ENCODE peak calls at places on chromosomes 11 and 22, in five cellular contexts. One of them, this sample, is unnamed.

GRCh38 chr11:30282289-30282631 is 40.6 kb upstream of the ARL14EP start:
- DNase-seq in stomach: no peak
- DNase-seq in neural progenitor cell: no peak
- DNase-seq in Peyer's patch: no peak
- DNase-seq in ascending aorta: no peak
- DNase-seq in this sample: peak; percentile 9

GRCh38 chr11:36399745-36400144 is 103.7 kb downstream of the PRR5L start:
- DNase-seq in stomach: no peak
- DNase-seq in neural progenitor cell: no peak
- DNase-seq in Peyer's patch: peak; percentile 57
- DNase-seq in ascending aorta: no peak
- DNase-seq in this sample: no peak

GRCh38 chr11:94933225-94934130 is 39.9 kb downstream of the CWC15 start:
- DNase-seq in stomach: no peak
- DNase-seq in neural progenitor cell: no peak
- DNase-seq in Peyer's patch: no peak
- DNase-seq in ascending aorta: no peak
- DNase-seq in this sample: no peak

GRCh38 chr11:128359515-128359914 is 227.8 kb downstream of the ETS1 start:
- DNase-seq in stomach: no peak
- DNase-seq in neural progenitor cell: no peak
- DNase-seq in Peyer's patch: no peak
- DNase-seq in ascending aorta: no peak
- DNase-seq in this sample: no peak

GRCh38 chr22:43477966-43478365 is 66.2 kb downstream of the MPPED1 start:
- DNase-seq in stomach: no peak
- DNase-seq in neural progenitor cell: no peak
- DNase-seq in Peyer's patch: no peak
- DNase-seq in ascending aorta: no peak
- DNase-seq in this sample: no peak

GRCh38 chr11:95005642-95006041 is 19.4 kb upstream of the KDM4E start:
- DNase-seq in stomach: no peak
- DNase-seq in neural progenitor cell: no peak
- DNase-seq in Peyer's patch: no peak
- DNase-seq in ascending aorta: no peak
- DNase-seq in this sample: no peak

GRCh38 chr22:40247976-40248375 is 70.3 kb downstream of the TNRC6B start:
- DNase-seq in stomach: no peak
- DNase-seq in neural progenitor cell: no peak
- DNase-seq in Peyer's patch: no peak
- DNase-seq in ascending aorta: no peak
- DNase-seq in this sample: peak; percentile 63

GRCh38 chr11:47220401-47220821 is 5.6 kb downstream of the DDB2 start:
- DNase-seq in stomach: no peak
- DNase-seq in neural progenitor cell: no peak
- DNase-seq in Peyer's patch: no peak
- DNase-seq in ascending aorta: no peak
- DNase-seq in this sample: no peak

GRCh38 chr22:44394246-44395115 is 81.7 kb upstream of the SHISAL1 start:
- DNase-seq in stomach: no peak
- DNase-seq in neural progenitor cell: no peak
- DNase-seq in Peyer's patch: peak; percentile 19
- DNase-seq in ascending aorta: no peak
- DNase-seq in this sample: no peak

GRCh38 chr22:39309881-39310714 is 9.3 kb downstream of the RPL3 start:
- DNase-seq in stomach: no peak
- DNase-seq in neural progenitor cell: no peak
- DNase-seq in Peyer's patch: peak; percentile 45
- DNase-seq in ascending aorta: no peak
- DNase-seq in this sample: no peak

GRCh38 chr22:17788023-17788330 is 13.7 kb upstream of the BID start:
- DNase-seq in stomach: no peak
- DNase-seq in neural progenitor cell: no peak
- DNase-seq in Peyer's patch: no peak
- DNase-seq in ascending aorta: no peak
- DNase-seq in this sample: no peak

GRCh38 chr11:111561801-111562325 is 21.3 kb downstream of the LAYN start:
- DNase-seq in stomach: no peak
- DNase-seq in neural progenitor cell: no peak
- DNase-seq in Peyer's patch: no peak
- DNase-seq in ascending aorta: no peak
- DNase-seq in this sample: no peak

GRCh38 chr11:115929618-115930129 is 425.5 kb upstream of the CADM1 start:
- DNase-seq in stomach: no peak
- DNase-seq in neural progenitor cell: no peak
- DNase-seq in Peyer's patch: no peak
- DNase-seq in ascending aorta: no peak
- DNase-seq in this sample: no peak

GRCh38 chr11:47131136-47131535 is 45.5 kb downstream of the ARFGAP2 start:
- DNase-seq in stomach: no peak
- DNase-seq in neural progenitor cell: no peak
- DNase-seq in Peyer's patch: no peak
- DNase-seq in ascending aorta: no peak
- DNase-seq in this sample: no peak

GRCh38 chr11:114295676-114296081 is 520 bp upstream of the NNMT start:
- DNase-seq in stomach: no peak
- DNase-seq in neural progenitor cell: no peak
- DNase-seq in Peyer's patch: no peak
- DNase-seq in ascending aorta: no peak
- DNase-seq in this sample: no peak

GRCh38 chr22:33504941-33505647 is 415.2 kb downstream of the LARGE1 start:
- DNase-seq in stomach: no peak
- DNase-seq in neural progenitor cell: peak; percentile 12
- DNase-seq in Peyer's patch: no peak
- DNase-seq in ascending aorta: no peak
- DNase-seq in this sample: no peak

GRCh38 chr11:76664578-76665061 is 5.9 kb downstream of the LRRC32 start:
- DNase-seq in stomach: no peak
- DNase-seq in neural progenitor cell: no peak
- DNase-seq in Peyer's patch: peak; percentile 43
- DNase-seq in ascending aorta: no peak
- DNase-seq in this sample: no peak

GRCh38 chr11:61390161-61390560 is 2.2 kb upstream of the TMEM216 start:
- DNase-seq in stomach: no peak
- DNase-seq in neural progenitor cell: no peak
- DNase-seq in Peyer's patch: no peak
- DNase-seq in ascending aorta: no peak
- DNase-seq in this sample: no peak

GRCh38 chr22:18987765-18988164 is 51.7 kb upstream of the PRODH start:
- DNase-seq in stomach: no peak
- DNase-seq in neural progenitor cell: peak; percentile 62
- DNase-seq in Peyer's patch: peak; percentile 57
- DNase-seq in ascending aorta: no peak
- DNase-seq in this sample: no peak

GRCh38 chr11:32358729-32359128 is 76.6 kb downstream of the WT1 start:
- DNase-seq in stomach: no peak
- DNase-seq in neural progenitor cell: peak; percentile 48
- DNase-seq in Peyer's patch: no peak
- DNase-seq in ascending aorta: no peak
- DNase-seq in this sample: no peak

GRCh38 chr22:22187299-22187698 is 57.3 kb upstream of the VPREB1 start:
- DNase-seq in stomach: no peak
- DNase-seq in neural progenitor cell: no peak
- DNase-seq in Peyer's patch: no peak
- DNase-seq in ascending aorta: no peak
- DNase-seq in this sample: no peak

GRCh38 chr11:119722281-119722794 is 6.7 kb downstream of the NECTIN1 start:
- DNase-seq in stomach: peak; percentile 67
- DNase-seq in neural progenitor cell: no peak
- DNase-seq in Peyer's patch: no peak
- DNase-seq in ascending aorta: no peak
- DNase-seq in this sample: no peak

GRCh38 chr11:117091753-117092477 is 6.3 kb downstream of the SIK3 start:
- DNase-seq in stomach: no peak
- DNase-seq in neural progenitor cell: no peak
- DNase-seq in Peyer's patch: no peak
- DNase-seq in ascending aorta: no peak
- DNase-seq in this sample: no peak

GRCh38 chr22:44587004-44587793 is 89.2 kb upstream of the RTL6 start:
- DNase-seq in stomach: no peak
- DNase-seq in neural progenitor cell: peak; percentile 65
- DNase-seq in Peyer's patch: peak; percentile 39
- DNase-seq in ascending aorta: no peak
- DNase-seq in this sample: no peak

GRCh38 chr11:128155590-128155989 is 431.8 kb downstream of the ETS1 start:
- DNase-seq in stomach: no peak
- DNase-seq in neural progenitor cell: no peak
- DNase-seq in Peyer's patch: no peak
- DNase-seq in ascending aorta: no peak
- DNase-seq in this sample: no peak

DNA sequence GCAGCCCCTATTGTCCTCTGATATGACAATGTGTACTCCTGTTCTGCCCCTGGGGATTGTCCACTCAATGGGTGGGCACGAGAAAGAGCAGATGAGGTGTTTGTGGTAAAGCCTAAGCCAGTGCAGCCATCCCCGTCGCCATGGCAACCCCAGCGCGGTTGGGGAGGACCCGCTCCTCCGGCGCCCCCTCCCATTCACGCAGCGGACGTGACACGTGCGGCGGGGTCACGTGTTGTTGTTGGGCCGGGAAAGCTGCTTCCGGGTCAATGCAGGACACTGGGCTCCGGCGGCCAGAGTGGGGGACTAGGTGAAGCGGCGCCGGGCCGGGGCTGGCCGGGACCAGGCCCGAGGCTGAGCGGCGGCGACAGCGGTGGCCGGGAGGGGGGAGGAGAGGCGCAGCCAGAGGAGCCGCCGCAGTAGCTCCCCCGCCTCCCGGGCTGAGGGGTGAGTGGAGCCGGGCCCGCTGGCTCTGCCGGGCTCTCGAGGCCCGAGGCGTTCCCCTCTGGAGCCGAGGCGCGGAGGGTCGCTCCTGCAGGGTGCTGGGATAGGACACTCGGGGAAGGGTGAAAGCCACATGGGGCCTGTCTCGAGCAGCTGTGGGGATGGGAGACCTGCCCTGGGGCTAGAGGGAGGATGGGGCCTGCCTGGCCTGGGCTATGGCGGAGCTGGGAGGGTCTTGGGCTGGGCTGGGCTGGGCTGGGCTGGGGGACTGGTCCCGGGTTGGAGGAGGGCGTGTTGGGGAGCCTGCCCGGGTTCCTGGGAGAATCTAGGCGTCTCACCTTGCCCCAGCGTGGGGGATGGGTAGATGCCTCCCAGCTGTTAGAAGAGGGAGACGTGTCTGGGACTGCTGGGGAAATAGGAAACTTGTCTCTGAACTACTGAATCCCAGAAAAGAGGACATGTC is at the start of gene TBCEL:
- DNase-seq in stomach: peak; percentile 77
- DNase-seq in neural progenitor cell: peak; percentile 97
- DNase-seq in Peyer's patch: peak; percentile 81
- DNase-seq in ascending aorta: peak; percentile 44
- DNase-seq in this sample: peak; percentile 53
- H3K27ac ChIP-seq in stomach: peak within 1 kb of the TSS; percentile 83
- H3K27ac ChIP-seq in neural progenitor cell: no peak within 1 kb of the TSS
- H3K27ac ChIP-seq in Peyer's patch: peak within 1 kb of the TSS; percentile 17
- H3K27ac ChIP-seq in ascending aorta: peak within 1 kb of the TSS; percentile 32
- H3K27ac ChIP-seq in this sample: peak within 1 kb of the TSS; percentile 54

DNA sequence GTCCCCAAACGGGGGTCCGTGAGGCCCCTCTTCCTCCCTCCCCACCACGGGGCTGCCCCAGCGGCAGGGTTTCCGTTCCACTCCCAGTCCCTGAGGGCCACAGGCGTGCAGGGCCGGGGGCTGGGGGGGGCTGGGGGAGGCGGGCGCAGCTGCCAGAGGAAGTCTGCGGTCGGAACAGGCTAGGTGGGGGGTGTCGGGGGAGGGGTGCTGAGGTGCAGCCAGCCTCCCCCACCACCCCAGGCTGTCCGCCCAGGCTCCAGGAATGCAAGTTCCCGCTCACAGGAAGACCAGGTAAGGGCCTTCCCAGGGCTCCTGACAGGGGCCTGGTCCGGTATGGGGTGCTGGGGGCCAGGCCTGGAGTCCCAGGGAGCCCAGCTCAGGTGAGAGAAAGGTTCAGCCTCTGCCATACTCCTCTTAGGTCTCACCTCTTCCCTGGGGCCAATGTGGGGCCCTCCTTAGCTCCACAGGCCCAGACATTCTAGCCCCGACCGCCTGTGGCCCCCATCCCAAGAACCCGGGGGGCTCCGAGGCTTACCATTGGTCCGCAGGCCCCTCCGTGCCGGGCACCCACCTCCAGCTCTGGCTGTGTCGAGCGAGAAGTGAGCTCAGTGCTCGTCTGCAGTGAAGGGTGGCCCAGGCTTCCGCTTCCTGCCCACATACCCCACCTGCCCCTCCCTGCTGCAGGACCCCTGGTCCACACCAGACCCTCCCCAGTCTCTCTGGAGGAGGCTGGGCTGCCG is at the start of gene PTPRCAP:
- DNase-seq in stomach: peak; percentile 41
- DNase-seq in neural progenitor cell: no peak
- DNase-seq in Peyer's patch: no peak
- DNase-seq in ascending aorta: no peak
- DNase-seq in this sample: peak; percentile 71
- H3K4me3 ChIP-seq in stomach: peak within 1 kb of the TSS; percentile 45
- H3K4me3 ChIP-seq in neural progenitor cell: no peak within 1 kb of the TSS
- H3K4me3 ChIP-seq in Peyer's patch: peak within 1 kb of the TSS; percentile 49
- H3K4me3 ChIP-seq in ascending aorta: no peak within 1 kb of the TSS
- H3K4me3 ChIP-seq in this sample: peak within 1 kb of the TSS; percentile 94

DNA sequence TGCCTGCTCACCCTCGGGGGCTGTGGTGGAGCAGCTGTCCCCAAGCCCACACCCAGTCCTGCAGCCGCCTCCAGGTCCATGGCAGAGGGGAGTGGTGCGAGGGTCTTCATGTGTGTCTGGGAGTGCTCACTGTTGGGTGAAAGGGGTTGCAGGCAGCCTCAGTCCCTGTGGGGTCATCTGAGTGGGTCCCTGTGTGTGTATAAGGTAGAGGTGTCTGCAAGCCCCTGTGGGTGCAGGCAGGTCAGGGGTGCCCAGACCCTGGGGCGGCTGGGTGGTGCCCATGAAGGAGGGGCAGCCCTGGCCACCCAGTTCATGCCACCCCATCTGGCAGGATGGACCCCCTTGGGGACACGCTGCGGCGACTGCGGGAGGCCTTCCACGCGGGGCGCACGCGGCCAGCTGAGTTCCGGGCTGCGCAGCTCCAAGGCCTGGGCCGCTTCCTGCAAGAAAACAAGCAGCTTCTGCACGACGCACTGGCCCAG is 4.9 kb downstream of the ALDH3B1 start:
- DNase-seq in stomach: no peak
- DNase-seq in neural progenitor cell: no peak
- DNase-seq in Peyer's patch: no peak
- DNase-seq in ascending aorta: no peak
- DNase-seq in this sample: no peak
- H3K4me1 ChIP-seq in stomach: peaks cover 71% of the 10 kb centered on the region
- H3K4me1 ChIP-seq in neural progenitor cell: peaks cover 12% of the 10 kb centered on the region
- H3K4me1 ChIP-seq in Peyer's patch: peaks cover 4% of the 10 kb centered on the region
- H3K4me1 ChIP-seq in ascending aorta: peaks cover 24% of the 10 kb centered on the region
- H3K4me1 ChIP-seq in this sample: no peaks in the 10 kb centered on the region

GRCh38 chr11:66912963-66913362 is 45.2 kb downstream of the PC start:
- DNase-seq in stomach: no peak
- DNase-seq in neural progenitor cell: peak; percentile 75
- DNase-seq in Peyer's patch: no peak
- DNase-seq in ascending aorta: no peak
- DNase-seq in this sample: no peak

GRCh38 chr11:66912361-66912760 is 45.8 kb downstream of the PC start:
- DNase-seq in stomach: no peak
- DNase-seq in neural progenitor cell: no peak
- DNase-seq in Peyer's patch: no peak
- DNase-seq in ascending aorta: no peak
- DNase-seq in this sample: no peak

GRCh38 chr11:66914505-66914904 is 43.7 kb downstream of the PC start:
- DNase-seq in stomach: peak; percentile 65
- DNase-seq in neural progenitor cell: no peak
- DNase-seq in Peyer's patch: no peak
- DNase-seq in ascending aorta: no peak
- DNase-seq in this sample: no peak

GRCh38 chr11:66915866-66916265 is 42.3 kb downstream of the PC start:
- DNase-seq in stomach: no peak
- DNase-seq in neural progenitor cell: no peak
- DNase-seq in Peyer's patch: no peak
- DNase-seq in ascending aorta: no peak
- DNase-seq in this sample: no peak

GRCh38 chr11:66915046-66915832 is 42.9 kb downstream of the PC start:
- DNase-seq in stomach: no peak
- DNase-seq in neural progenitor cell: peak; percentile 42
- DNase-seq in Peyer's patch: no peak
- DNase-seq in ascending aorta: no peak
- DNase-seq in this sample: no peak
- H3K27ac ChIP-seq in stomach: peak overlapping the region; percentile 51
- H3K27ac ChIP-seq in neural progenitor cell: no peak overlapping the region
- H3K27ac ChIP-seq in Peyer's patch: no peak overlapping the region
- H3K27ac ChIP-seq in ascending aorta: no peak overlapping the region
- H3K27ac ChIP-seq in this sample: no peak overlapping the region